ENCODE peak calls at places on chromosomes 11 and 22, in eight cellular contexts. D, S, I, J, Y, V, Q and W are unnamed samples.

GRCh38 chr11:64734786-64735761 is 8.9 kb downstream of the RASGRP2 start:
- DNase-seq in V (no peak), Y (no peak), J (no peak), Q (no peak), I (no peak), S (no peak), D (no peak), W (no peak)

GRCh38 chr11:73866586-73866996 is 10.1 kb downstream of the COA4 start:
- DNase-seq in J (no peak), S (no peak), I (no peak), Y (peak), Q (no peak), D (no peak), V (no peak), W (peak)

GRCh38 chr11:122656073-122656630 is 630 bp downstream of the UBASH3B start:
- DNase-seq in Y (no peak), I (no peak), V (peak), Q (no peak), J (peak), D (peak), S (no peak), W (peak)

GRCh38 chr11:2156416-2157182 is 4.4 kb downstream of the INS start:
- DNase-seq in V (no peak), D (peak), J (peak), Y (no peak), S (peak), Q (no peak), I (no peak), W (peak)

GRCh38 chr11:103441021-103441420 is 331.8 kb downstream of the DYNC2H1 start:
- DNase-seq in V (no peak), Q (no peak), I (no peak), D (no peak), Y (no peak), S (no peak), J (no peak), W (no peak)

GRCh38 chr22:37208401-37209139 is 3.7 kb downstream of the SSTR3 start:
- DNase-seq in D (no peak), S (no peak), J (no peak), I (no peak), Q (no peak), Y (no peak), V (no peak), W (no peak)

GRCh38 chr22:49270595-49271368 is 556.9 kb downstream of the BRD1 start:
- DNase-seq in S (no peak), J (no peak), Y (no peak), D (no peak), Q (no peak), V (no peak), I (no peak), W (no peak)

GRCh38 chr11:85665756-85666155 is 827 bp upstream of the CREBZF start:
- DNase-seq in Q (no peak), I (no peak), Y (no peak), S (no peak), J (no peak), D (no peak), V (no peak), W (peak)

GRCh38 chr22:45552580-45553332 is 50.1 kb downstream of the FBLN1 start:
- DNase-seq in Q (no peak), J (no peak), S (no peak), I (no peak), D (no peak), V (no peak), Y (no peak), W (peak)

GRCh38 chr11:128236506-128237498 is 350.6 kb downstream of the ETS1 start:
- DNase-seq in D (no peak), S (no peak), Q (no peak), I (no peak), Y (no peak), V (no peak), J (no peak), W (no peak)

GRCh38 chr11:21895686-21896085 is 297.2 kb upstream of the ANO5 start:
- DNase-seq in V (no peak), D (no peak), Q (no peak), S (no peak), Y (no peak), J (no peak), I (no peak), W (no peak)

GRCh38 chr22:26377170-26377825 is 51.8 kb upstream of the ASPHD2 start:
- DNase-seq in V (no peak), S (no peak), I (no peak), Y (no peak), D (no peak), J (no peak), Q (no peak), W (peak)

GRCh38 chr11:123545726-123546125 is 108.7 kb downstream of the SCN3B start:
- DNase-seq in J (no peak), I (no peak), Y (no peak), Q (no peak), D (no peak), S (no peak), V (no peak), W (no peak)

GRCh38 chr22:27984001-27984695 is 65.1 kb upstream of the PITPNB start:
- DNase-seq in V (no peak), Y (no peak), S (no peak), J (no peak), I (no peak), Q (no peak), D (no peak), W (no peak)

GRCh38 chr11:23540101-23540561 is 679.9 kb upstream of the CCDC179 start:
- DNase-seq in S (no peak), Q (no peak), J (peak), Y (no peak), V (no peak), D (no peak), I (no peak), W (peak)

GRCh38 chr11:118276422-118276821 is 12.3 kb upstream of the MPZL2 start:
- DNase-seq in J (no peak), V (no peak), D (no peak), I (no peak), Q (no peak), S (no peak), Y (no peak), W (no peak)

GRCh38 chr11:71395010-71395560 is 53.1 kb downstream of the DHCR7 start:
- DNase-seq in Y (no peak), S (no peak), V (no peak), D (no peak), Q (no peak), J (no peak), I (no peak), W (no peak)

GRCh38 chr11:69647761-69648497 is 7.0 kb downstream of the CCND1 start:
- DNase-seq in V (no peak), D (no peak), I (no peak), J (no peak), Q (no peak), Y (no peak), S (no peak), W (peak)